ENCODE peak calls at places on chromosome 4, in six cellular contexts. S is HCT116, U is breast epithelium, L is sigmoid colon, J is GM23338, R is transverse colon. T is an unnamed sample.

GRCh38 chr4:147651563-147651962 is 32.4 kb downstream of the PRMT9 start:
- DNase-seq in L (no peak), U (no peak), S (no peak), R (no peak), J (no peak), T (no peak)

GRCh38 chr4:182306792-182307507 is 63.7 kb downstream of the TENM3 start:
- DNase-seq in L (no peak), S (no peak), U (no peak), R (no peak), J (no peak), T (no peak)

GRCh38 chr4:60089546-60090273 is 1110.4 kb upstream of the ADGRL3 start:
- DNase-seq in L (no peak), U (no peak), J (peak), S (no peak), R (no peak), T (no peak)

GRCh38 chr4:173834151-173834550 is 304.1 kb upstream of the HAND2 start:
- DNase-seq in U (no peak), R (no peak), L (no peak), S (peak), J (peak), T (no peak)

GRCh38 chr4:845233-845835 is 19.4 kb upstream of the CPLX1 start:
- DNase-seq in S (no peak), U (no peak), R (no peak), L (no peak), J (no peak), T (no peak)

GRCh38 chr4:170139764-170140163 is 50.0 kb upstream of the AADAT start:
- DNase-seq in L (no peak), S (no peak), U (no peak), J (no peak), R (no peak), T (no peak)

GRCh38 chr4:7420661-7421040 is 14.1 kb downstream of the PSAPL1 start:
- DNase-seq in L (peak), S (no peak), U (no peak), J (no peak), R (no peak), T (peak)

GRCh38 chr4:2600878-2601277 is 64.4 kb downstream of the FAM193A start:
- DNase-seq in L (no peak), J (no peak), S (no peak), U (no peak), R (no peak), T (no peak)

GRCh38 chr4:94439606-94440005 is 12.1 kb upstream of the PDLIM5 start:
- DNase-seq in R (no peak), L (no peak), S (no peak), J (no peak), U (no peak), T (no peak)

GRCh38 chr4:178264001-178264400 is 821.8 kb upstream of the AGA start:
- DNase-seq in S (no peak), U (no peak), R (no peak), J (no peak), L (no peak), T (no peak)

GRCh38 chr4:39609454-39609911 is 29.2 kb downstream of the SMIM14 start:
- DNase-seq in J (no peak), R (no peak), L (no peak), S (no peak), U (no peak), T (no peak)

GRCh38 chr4:74473155-74473811 is 28.3 kb downstream of the AREG start:
- DNase-seq in J (peak), U (no peak), S (no peak), R (no peak), L (no peak), T (no peak)

GRCh38 chr4:102625232-102625930 is 124.2 kb downstream of the NFKB1 start:
- DNase-seq in R (peak), U (no peak), J (peak), S (no peak), L (no peak), T (no peak)

GRCh38 chr4:100494166-100494565 is 23.7 kb downstream of the EMCN start:
- DNase-seq in S (no peak), R (no peak), J (no peak), L (no peak), U (no peak), T (no peak)

GRCh38 chr4:183903021-183903760 is 1.9 kb upstream of the STOX2 start:
- DNase-seq in U (no peak), S (no peak), R (no peak), J (no peak), L (no peak), T (no peak)

GRCh38 chr4:122341906-122342305 is 36.9 kb upstream of the ADAD1 start:
- DNase-seq in S (no peak), J (peak), U (no peak), R (no peak), L (no peak), T (no peak)

GRCh38 chr4:2243682-2244380 is 1.9 kb upstream of the HAUS3 start:
- DNase-seq in L (peak), J (no peak), S (no peak), U (peak), R (peak), T (peak)

GRCh38 chr4:109125084-109125483 is 177.4 kb downstream of the COL25A1 start:
- DNase-seq in S (no peak), R (no peak), U (no peak), J (peak), L (no peak), T (no peak)
- TF ChIP-seq POLR2AphosphoS5 in S (no peak), R (no peak), U (no peak), J (no peak), L (no peak), T (no peak)

DNA sequence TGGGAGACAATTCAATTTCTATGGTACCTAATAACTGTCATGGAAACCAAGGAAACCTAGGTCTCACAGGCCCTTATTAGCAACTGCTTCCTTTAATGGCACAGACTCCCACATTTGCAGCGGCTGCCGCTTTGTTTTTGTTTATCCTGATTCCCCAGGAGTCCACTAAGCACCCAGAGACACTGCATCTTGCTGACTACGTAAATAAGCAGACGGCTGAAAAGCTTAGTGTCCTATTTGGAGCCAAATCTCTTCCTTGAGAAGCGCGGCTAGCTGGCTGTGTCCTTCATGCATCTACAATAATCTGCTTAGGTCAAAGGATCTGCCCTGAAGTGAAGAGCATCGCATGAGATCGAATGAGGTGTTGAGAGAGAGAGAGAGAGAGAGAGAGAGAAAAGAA is 494.4 kb downstream of the TMA16 start:
- DNase-seq in U (no peak), S (no peak), L (no peak), R (no peak), J (peak), T (no peak)
- TF ChIP-seq POLR2AphosphoS5 in U (no peak), S (no peak), L (no peak), R (no peak), J (no peak), T (no peak)

GRCh38 chr4:151325320-151326246 is at the start of gene SH3D19:
- DNase-seq in U (peak), S (peak), L (peak), J (peak), R (peak), T (peak)
- TF ChIP-seq POLR2AphosphoS5 in U (peak), S (peak), L (peak), J (peak), R (peak), T (peak)

GRCh38 chr4:124932447-124932846 is 219.9 kb upstream of the ANKRD50 start:
- DNase-seq in L (no peak), U (no peak), R (no peak), S (no peak), J (no peak), T (no peak)
- TF ChIP-seq POLR2AphosphoS5 in L (no peak), U (no peak), R (no peak), S (no peak), J (no peak), T (no peak)